ENCODE peak calls at places on chromosomes 11 and 22, in ten cellular contexts. F is WERI-Rb-1, U is neural progenitor cell, D is PC-9, G is IMR-90, X is epithelial cell of prostate, H is sigmoid colon, J is foreskin keratinocyte, Y is H9, C is HCT116. Q is an unnamed sample.

GRCh38 chr11:104623518-104623917 is 274.7 kb downstream of the CASP12 start:
- DNase-seq in U (no peak), G (peak; percentile 70), X (peak; percentile 10), C (no peak), D (no peak), Y (no peak), F (no peak), H (no peak), J (peak; percentile 71), Q (peak; percentile 31)

GRCh38 chr11:113151502-113151901 is 162.9 kb upstream of the TTC12 start:
- DNase-seq in F (no peak), G (no peak), Y (no peak), J (no peak), U (no peak), D (no peak), H (no peak), X (no peak), C (no peak), Q (no peak)

GRCh38 chr22:35742342-35743100 is 24.8 kb downstream of the APOL5 start:
- DNase-seq in C (peak; percentile 73), D (peak; percentile 27), F (no peak), H (no peak), G (peak; percentile 81), J (peak; percentile 80), Y (no peak), U (no peak), X (no peak), Q (peak; percentile 22)

GRCh38 chr11:73781303-73781702 is 6.4 kb upstream of the MRPL48 start:
- DNase-seq in J (no peak), G (no peak), F (no peak), U (no peak), Y (no peak), H (no peak), D (no peak), X (no peak), C (no peak), Q (no peak)

GRCh38 chr11:10658621-10659338 is 34.8 kb downstream of the IRAG1 start:
- DNase-seq in U (no peak), X (no peak), G (no peak), H (peak; percentile 70), C (no peak), J (no peak), D (no peak), F (no peak), Y (no peak), Q (no peak)

GRCh38 chr11:109853156-109853776 is 239.9 kb upstream of the ZC3H12C start:
- DNase-seq in J (peak; percentile 59), C (peak; percentile 79), U (peak; percentile 43), H (no peak), F (peak; percentile 22), Y (no peak), X (no peak), D (peak; percentile 21), G (peak; percentile 87), Q (peak; percentile 18)

GRCh38 chr11:115168229-115168671 is 336.0 kb downstream of the CADM1 start:
- DNase-seq in U (no peak), J (peak; percentile 45), G (no peak), H (no peak), F (no peak), C (no peak), D (no peak), X (no peak), Y (no peak), Q (peak; percentile 8)

GRCh38 chr11:95977534-95978174 is 53.7 kb upstream of the MTMR2 start:
- DNase-seq in X (peak; percentile 20), D (no peak), G (peak; percentile 69), J (peak; percentile 75), H (no peak), C (no peak), Y (no peak), F (no peak), U (no peak), Q (peak; percentile 2)

GRCh38 chr11:134409552-134410429 is 2.3 kb downstream of the B3GAT1 start:
- DNase-seq in D (no peak), U (no peak), J (no peak), G (no peak), Y (no peak), C (no peak), F (no peak), X (no peak), H (no peak), Q (no peak)

GRCh38 chr11:121672630-121673487 is 220.1 kb upstream of the SORL1-AS1 start:
- DNase-seq in X (no peak), C (no peak), U (no peak), Y (no peak), G (no peak), J (no peak), F (peak; percentile 19), D (no peak), H (peak; percentile 85), Q (no peak)

DNA sequence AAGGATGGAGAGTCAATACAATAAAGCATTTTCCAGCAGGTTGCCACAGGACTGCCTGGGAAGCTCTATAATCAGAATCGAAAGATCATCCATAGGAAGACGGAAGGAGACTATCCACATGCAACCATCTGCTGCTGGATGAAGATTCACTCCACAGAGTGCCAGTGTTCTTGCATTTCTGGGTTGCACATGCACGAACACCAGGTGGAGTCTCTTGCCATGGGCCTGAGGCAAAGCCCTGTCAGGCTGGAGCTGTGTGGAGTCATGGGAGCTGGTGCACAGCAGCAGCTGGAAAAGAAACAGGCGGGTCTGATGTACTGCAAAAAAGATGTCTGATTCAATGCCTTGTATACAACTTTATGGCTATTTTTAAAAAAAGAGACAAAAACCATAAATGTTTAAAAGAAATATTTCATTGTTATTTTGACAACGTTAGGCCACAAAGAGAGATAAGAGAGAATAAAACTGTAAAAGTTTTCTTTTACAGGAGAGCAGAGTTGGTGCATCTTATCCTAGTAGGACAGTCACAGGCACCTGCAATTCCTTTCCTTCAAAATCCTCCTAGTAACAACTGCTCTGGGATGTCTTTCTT is 12.9 kb upstream of the FAT3 start:
- DNase-seq in Y (peak; percentile 62), G (peak; percentile 33), D (peak; percentile 18), H (no peak), F (peak; percentile 76), J (peak; percentile 33), C (no peak), X (no peak), U (peak; percentile 79), Q (no peak)
- H3K27ac ChIP-seq in Y (no peak overlapping the region), G (no peak overlapping the region), D (no peak overlapping the region), H (no peak overlapping the region), F (no peak overlapping the region), J (no peak overlapping the region), C (no peak overlapping the region), X (no peak overlapping the region), U (no peak overlapping the region), Q (no peak overlapping the region)

GRCh38 chr11:75196426-75196825 is 44.1 kb upstream of the TPBGL start:
- DNase-seq in H (peak; percentile 46), G (no peak), U (no peak), X (no peak), Y (no peak), D (no peak), F (no peak), C (no peak), J (no peak), Q (no peak)

GRCh38 chr11:75193711-75194110 is 42.8 kb downstream of the SLCO2B1 start:
- DNase-seq in J (no peak), Y (no peak), X (no peak), D (no peak), G (no peak), U (no peak), F (no peak), H (peak; percentile 55), C (no peak), Q (no peak)

GRCh38 chr11:75193271-75193670 is 42.4 kb downstream of the SLCO2B1 start:
- DNase-seq in H (peak; percentile 61), J (no peak), X (no peak), C (no peak), D (no peak), Y (no peak), G (no peak), U (no peak), F (no peak), Q (no peak)

GRCh38 chr11:75195164-75195962 is 44.5 kb downstream of the SLCO2B1 start:
- DNase-seq in X (no peak), U (no peak), H (peak; percentile 84), C (no peak), G (no peak), F (no peak), J (no peak), D (no peak), Y (no peak), Q (no peak)

DNA sequence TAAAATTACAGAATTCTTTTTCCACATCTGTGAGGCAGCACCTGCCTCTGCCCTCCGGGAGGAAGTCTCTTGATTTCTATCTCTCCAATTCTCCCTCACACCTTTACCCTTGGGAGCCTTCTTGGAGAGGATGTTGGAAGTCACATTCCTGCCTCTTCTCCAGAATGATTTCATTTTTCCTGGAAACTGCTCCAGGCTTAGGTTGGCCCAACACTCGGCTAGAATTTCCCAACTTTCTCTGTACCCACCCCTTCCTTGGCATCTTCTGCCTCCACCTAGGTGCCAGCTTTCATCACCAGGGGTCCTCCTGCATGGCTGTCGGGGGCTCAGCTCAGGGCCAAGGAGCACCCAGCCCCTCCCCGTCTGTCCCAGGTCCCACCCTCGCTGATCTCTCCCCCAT is 43.2 kb downstream of the SLCO2B1 start:
- DNase-seq in U (no peak), D (no peak), X (no peak), C (no peak), H (peak; percentile 62), J (no peak), G (no peak), Y (no peak), F (no peak), Q (no peak)
- H3K27ac ChIP-seq in U (no peak overlapping the region), D (no peak overlapping the region), X (no peak overlapping the region), C (no peak overlapping the region), H (no peak overlapping the region), J (no peak overlapping the region), G (no peak overlapping the region), Y (no peak overlapping the region), F (no peak overlapping the region), Q (no peak overlapping the region)

DNA sequence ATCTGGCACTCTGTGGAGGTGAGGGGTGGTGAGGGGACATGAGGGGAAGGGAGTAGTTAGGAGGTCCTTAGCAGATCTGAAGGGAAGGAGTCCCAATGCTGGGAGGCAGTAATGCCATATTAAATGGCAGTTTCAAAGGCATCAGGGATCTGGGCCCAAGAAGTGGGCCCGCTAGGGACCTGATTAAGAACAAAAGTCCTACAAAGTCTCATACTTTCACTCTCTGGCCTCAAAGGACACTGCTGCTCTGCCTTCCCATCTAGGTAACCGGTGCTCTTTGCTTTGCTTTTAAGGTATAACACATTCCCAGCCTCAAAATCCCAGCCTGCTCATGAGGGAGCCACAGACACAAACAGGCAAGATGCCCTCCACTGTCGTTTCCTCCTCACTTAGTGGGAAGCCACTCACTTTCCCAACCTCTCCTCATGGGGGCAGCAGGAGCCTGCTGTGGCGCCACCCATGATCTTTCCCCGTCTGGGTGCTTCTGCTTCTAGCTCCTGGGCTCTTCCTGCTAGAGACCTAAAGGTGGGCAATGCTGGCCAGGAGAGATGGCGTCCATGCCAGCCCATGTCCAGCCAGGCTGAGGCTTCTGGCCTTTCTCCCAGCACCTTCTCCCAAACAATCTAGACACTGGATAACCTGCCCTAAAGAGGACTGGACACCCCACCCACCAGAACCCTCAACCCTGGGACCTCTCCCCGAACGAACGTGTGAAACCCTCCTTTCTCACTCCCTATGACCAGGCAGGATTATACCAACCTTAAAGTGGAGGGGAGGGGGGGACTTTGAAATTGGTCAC is 68.3 kb downstream of the PLEKHA7 start:
- DNase-seq in C (peak; percentile 51), U (peak; percentile 59), G (peak; percentile 34), Y (peak; percentile 62), F (peak; percentile 82), J (peak; percentile 38), D (peak; percentile 73), X (no peak), H (no peak), Q (peak; percentile 73)
- H3K27ac ChIP-seq in C (no peak overlapping the region), U (no peak overlapping the region), G (no peak overlapping the region), Y (no peak overlapping the region), F (peak overlapping the region; percentile 44), J (no peak overlapping the region), D (no peak overlapping the region), X (no peak overlapping the region), H (no peak overlapping the region), Q (no peak overlapping the region)

GRCh38 chr11:279966-280761 is 2.0 kb downstream of the NLRP6 start:
- DNase-seq in G (peak; percentile 30), X (no peak), Y (no peak), F (peak; percentile 20), J (peak; percentile 16), D (no peak), C (no peak), U (no peak), H (peak; percentile 63), Q (no peak)
- H3K27ac ChIP-seq in G (no peak overlapping the region), X (no peak overlapping the region), Y (no peak overlapping the region), F (no peak overlapping the region), J (no peak overlapping the region), D (no peak overlapping the region), C (no peak overlapping the region), U (no peak overlapping the region), H (no peak overlapping the region), Q (no peak overlapping the region)